ENCODE peak calls at places on chromosomes 13 and 19, in six cellular contexts. Q, U, L, P, O and T are unnamed samples.

GRCh38 chr13:110422913-110423688 is 116.0 kb downstream of the COL4A2 start:
- DNase-seq in U (no peak), L (no peak), P (no peak), Q (no peak), O (peak; percentile 30), T (no peak)

GRCh38 chr19:1668339-1669123 is 16.1 kb upstream of the TCF3 start:
- DNase-seq in U (no peak), L (peak; percentile 14), O (peak; percentile 25), P (no peak), Q (peak; percentile 34), T (no peak)

GRCh38 chr13:106052200-106052767 is 483.2 kb downstream of the EFNB2 start:
- DNase-seq in L (no peak), U (no peak), O (no peak), P (no peak), Q (no peak), T (no peak)

GRCh38 chr13:109145631-109146030 is 516.2 kb downstream of the MYO16 start:
- DNase-seq in U (peak; percentile 75), O (peak; percentile 68), P (no peak), Q (no peak), L (peak; percentile 84), T (no peak)

GRCh38 chr13:113146750-113147149 is 11.7 kb upstream of the PROZ start:
- DNase-seq in O (no peak), U (no peak), L (no peak), P (peak; percentile 42), Q (no peak), T (peak; percentile 6)

GRCh38 chr19:5588441-5588840 is 20.7 kb upstream of the TINCR start:
- DNase-seq in P (no peak), L (no peak), U (no peak), Q (no peak), O (no peak), T (no peak)

GRCh38 chr13:51643882-51644281 is 59.6 kb downstream of the WDFY2 start:
- DNase-seq in O (peak; percentile 92), P (no peak), Q (no peak), L (peak; percentile 93), U (peak; percentile 64), T (no peak)

GRCh38 chr13:113796948-113797676 is 38.1 kb downstream of the TMEM255B start:
- DNase-seq in O (no peak), P (no peak), L (no peak), U (no peak), Q (no peak), T (peak; percentile 55)

GRCh38 chr13:42591602-42592001 is 17.6 kb downstream of the TNFSF11 start:
- DNase-seq in U (no peak), P (no peak), L (no peak), Q (no peak), O (no peak), T (no peak)

GRCh38 chr19:11534538-11534937 is 4.1 kb upstream of the CNN1 start:
- DNase-seq in P (no peak), O (no peak), Q (no peak), U (no peak), L (no peak), T (no peak)

GRCh38 chr13:89061821-89062220 is 1390.7 kb downstream of the SLITRK5 start:
- DNase-seq in U (no peak), L (no peak), P (no peak), Q (no peak), O (no peak), T (peak; percentile 25)

GRCh38 chr19:15297416-15298224 is 34.7 kb downstream of the BRD4 start:
- DNase-seq in P (no peak), U (no peak), Q (no peak), L (peak; percentile 57), O (peak; percentile 87), T (no peak)

GRCh38 chr13:73937420-73937819 is 196.8 kb downstream of the KLF12 start:
- DNase-seq in U (no peak), L (no peak), P (no peak), Q (no peak), O (peak; percentile 41), T (no peak)

GRCh38 chr19:10289167-10289835 is 451 bp upstream of the ICAM5 start:
- DNase-seq in Q (peak; percentile 72), L (peak; percentile 58), P (peak; percentile 87), U (peak; percentile 66), O (peak; percentile 84), T (peak; percentile 75)

GRCh38 chr19:30183807-30184490 is 188.2 kb upstream of the ZNF536 start:
- DNase-seq in Q (no peak), U (no peak), P (no peak), O (no peak), L (no peak), T (no peak)

GRCh38 chr19:55112781-55113569 is 4.5 kb downstream of the PPP1R12C start:
- DNase-seq in O (peak; percentile 28), L (no peak), U (no peak), Q (no peak), P (no peak), T (peak; percentile 53)

GRCh38 chr19:18439025-18439909 is 1.3 kb upstream of the ISYNA1 start:
- DNase-seq in L (peak; percentile 74), U (peak; percentile 61), O (peak; percentile 55), Q (no peak), P (no peak), T (no peak)